ENCODE peak calls at places on chromosomes 3 and 15, in five cellular contexts. One of them, this sample, is unnamed.

GRCh38 chr15:75647370-75648155 is at the start of gene SNX33:
- DNase-seq in fibroblast of pulmonary artery: peak; percentile 92
- DNase-seq in breast epithelium: peak; percentile 75
- DNase-seq in mesothelial cell of epicardium: peak; percentile 61
- DNase-seq in lower leg skin: peak; percentile 53
- DNase-seq in this sample: peak; percentile 79

GRCh38 chr15:48397841-48398240 is 66.6 kb downstream of the DUT start:
- DNase-seq in fibroblast of pulmonary artery: peak; percentile 49
- DNase-seq in breast epithelium: no peak
- DNase-seq in mesothelial cell of epicardium: no peak
- DNase-seq in lower leg skin: no peak
- DNase-seq in this sample: no peak

GRCh38 chr3:9902372-9903237 is at the start of gene IL17RE:
- DNase-seq in fibroblast of pulmonary artery: no peak
- DNase-seq in breast epithelium: peak; percentile 63
- DNase-seq in mesothelial cell of epicardium: no peak
- DNase-seq in lower leg skin: peak; percentile 63
- DNase-seq in this sample: no peak

GRCh38 chr3:57856675-57857074 is 100.6 kb downstream of the SLMAP start:
- DNase-seq in fibroblast of pulmonary artery: peak; percentile 31
- DNase-seq in breast epithelium: no peak
- DNase-seq in mesothelial cell of epicardium: no peak
- DNase-seq in lower leg skin: no peak
- DNase-seq in this sample: no peak

GRCh38 chr3:138359549-138360271 is 11.3 kb downstream of the MRAS start:
- DNase-seq in fibroblast of pulmonary artery: no peak
- DNase-seq in breast epithelium: no peak
- DNase-seq in mesothelial cell of epicardium: no peak
- DNase-seq in lower leg skin: no peak
- DNase-seq in this sample: no peak

GRCh38 chr15:48965972-48966371 is 2.3 kb upstream of the SHC4 start:
- DNase-seq in fibroblast of pulmonary artery: peak; percentile 85
- DNase-seq in breast epithelium: no peak
- DNase-seq in mesothelial cell of epicardium: no peak
- DNase-seq in lower leg skin: no peak
- DNase-seq in this sample: peak; percentile 45

GRCh38 chr3:3693593-3693992 is 105.6 kb upstream of the LRRN1 start:
- DNase-seq in fibroblast of pulmonary artery: no peak
- DNase-seq in breast epithelium: no peak
- DNase-seq in mesothelial cell of epicardium: no peak
- DNase-seq in lower leg skin: no peak
- DNase-seq in this sample: no peak

GRCh38 chr15:46576611-46577010 is 941.8 kb downstream of the SQOR start:
- DNase-seq in fibroblast of pulmonary artery: no peak
- DNase-seq in breast epithelium: no peak
- DNase-seq in mesothelial cell of epicardium: no peak
- DNase-seq in lower leg skin: no peak
- DNase-seq in this sample: no peak

GRCh38 chr15:95609096-95609495 is 721.4 kb upstream of the NR2F2 start:
- DNase-seq in fibroblast of pulmonary artery: peak; percentile 75
- DNase-seq in breast epithelium: no peak
- DNase-seq in mesothelial cell of epicardium: no peak
- DNase-seq in lower leg skin: no peak
- DNase-seq in this sample: no peak

GRCh38 chr3:32593903-32594525 is 23.4 kb upstream of the DYNC1LI1 start:
- DNase-seq in fibroblast of pulmonary artery: peak; percentile 81
- DNase-seq in breast epithelium: no peak
- DNase-seq in mesothelial cell of epicardium: no peak
- DNase-seq in lower leg skin: no peak
- DNase-seq in this sample: no peak

GRCh38 chr3:65864357-65864904 is 174.3 kb downstream of the MAGI1 start:
- DNase-seq in fibroblast of pulmonary artery: no peak
- DNase-seq in breast epithelium: no peak
- DNase-seq in mesothelial cell of epicardium: no peak
- DNase-seq in lower leg skin: no peak
- DNase-seq in this sample: no peak

GRCh38 chr3:22859618-22860017 is 343.5 kb upstream of the UBE2E2 start:
- DNase-seq in fibroblast of pulmonary artery: no peak
- DNase-seq in breast epithelium: no peak
- DNase-seq in mesothelial cell of epicardium: no peak
- DNase-seq in lower leg skin: no peak
- DNase-seq in this sample: no peak

GRCh38 chr3:24591661-24592555 is 97.3 kb upstream of the THRB start:
- DNase-seq in fibroblast of pulmonary artery: no peak
- DNase-seq in breast epithelium: no peak
- DNase-seq in mesothelial cell of epicardium: no peak
- DNase-seq in lower leg skin: peak; percentile 37
- DNase-seq in this sample: no peak

GRCh38 chr3:59237121-59237520 is 187.3 kb upstream of the CFAP20DC start:
- DNase-seq in fibroblast of pulmonary artery: peak; percentile 3
- DNase-seq in breast epithelium: no peak
- DNase-seq in mesothelial cell of epicardium: no peak
- DNase-seq in lower leg skin: no peak
- DNase-seq in this sample: no peak

GRCh38 chr3:169945313-169945712 is 21.3 kb upstream of the SEC62 start:
- DNase-seq in fibroblast of pulmonary artery: peak; percentile 12
- DNase-seq in breast epithelium: no peak
- DNase-seq in mesothelial cell of epicardium: no peak
- DNase-seq in lower leg skin: peak; percentile 43
- DNase-seq in this sample: peak; percentile 76

GRCh38 chr15:71201471-71201870 is 86.2 kb downstream of the THSD4 start:
- DNase-seq in fibroblast of pulmonary artery: no peak
- DNase-seq in breast epithelium: no peak
- DNase-seq in mesothelial cell of epicardium: peak; percentile 33
- DNase-seq in lower leg skin: no peak
- DNase-seq in this sample: no peak

GRCh38 chr3:22621205-22621809 is 581.8 kb upstream of the UBE2E2 start:
- DNase-seq in fibroblast of pulmonary artery: no peak
- DNase-seq in breast epithelium: no peak
- DNase-seq in mesothelial cell of epicardium: no peak
- DNase-seq in lower leg skin: no peak
- DNase-seq in this sample: no peak

GRCh38 chr3:183527421-183527979 is 28.0 kb downstream of the KLHL6 start:
- DNase-seq in fibroblast of pulmonary artery: no peak
- DNase-seq in breast epithelium: no peak
- DNase-seq in mesothelial cell of epicardium: no peak
- DNase-seq in lower leg skin: no peak
- DNase-seq in this sample: peak; percentile 73

GRCh38 chr3:41118461-41119385 is 80.6 kb upstream of the CTNNB1 start:
- DNase-seq in fibroblast of pulmonary artery: no peak
- DNase-seq in breast epithelium: no peak
- DNase-seq in mesothelial cell of epicardium: no peak
- DNase-seq in lower leg skin: no peak
- DNase-seq in this sample: no peak

GRCh38 chr15:39770748-39771689 is 11.6 kb downstream of the FSIP1 start:
- DNase-seq in fibroblast of pulmonary artery: peak; percentile 61
- DNase-seq in breast epithelium: no peak
- DNase-seq in mesothelial cell of epicardium: no peak
- DNase-seq in lower leg skin: no peak
- DNase-seq in this sample: no peak

GRCh38 chr3:1269808-1270207 is 177.0 kb downstream of the CNTN6 start:
- DNase-seq in fibroblast of pulmonary artery: no peak
- DNase-seq in breast epithelium: no peak
- DNase-seq in mesothelial cell of epicardium: no peak
- DNase-seq in lower leg skin: no peak
- DNase-seq in this sample: no peak

GRCh38 chr3:156702367-156702766 is 28.0 kb downstream of the TIPARP start:
- DNase-seq in fibroblast of pulmonary artery: no peak
- DNase-seq in breast epithelium: no peak
- DNase-seq in mesothelial cell of epicardium: no peak
- DNase-seq in lower leg skin: no peak
- DNase-seq in this sample: no peak

GRCh38 chr3:5731100-5731499 is 543.6 kb downstream of the EDEM1 start:
- DNase-seq in fibroblast of pulmonary artery: no peak
- DNase-seq in breast epithelium: no peak
- DNase-seq in mesothelial cell of epicardium: no peak
- DNase-seq in lower leg skin: no peak
- DNase-seq in this sample: no peak

GRCh38 chr3:59115355-59116136 is 65.7 kb upstream of the CFAP20DC start:
- DNase-seq in fibroblast of pulmonary artery: peak; percentile 6
- DNase-seq in breast epithelium: no peak
- DNase-seq in mesothelial cell of epicardium: no peak
- DNase-seq in lower leg skin: no peak
- DNase-seq in this sample: no peak

GRCh38 chr3:16506884-16507409 is 6.6 kb downstream of the RFTN1 start:
- DNase-seq in fibroblast of pulmonary artery: no peak
- DNase-seq in breast epithelium: no peak
- DNase-seq in mesothelial cell of epicardium: no peak
- DNase-seq in lower leg skin: no peak
- DNase-seq in this sample: no peak

GRCh38 chr15:91129436-91129835 is 29.4 kb downstream of the SV2B start:
- DNase-seq in fibroblast of pulmonary artery: no peak
- DNase-seq in breast epithelium: no peak
- DNase-seq in mesothelial cell of epicardium: no peak
- DNase-seq in lower leg skin: no peak
- DNase-seq in this sample: no peak

GRCh38 chr15:67047149-67047661 is 18.2 kb upstream of the SMAD3 start:
- DNase-seq in fibroblast of pulmonary artery: no peak
- DNase-seq in breast epithelium: no peak
- DNase-seq in mesothelial cell of epicardium: no peak
- DNase-seq in lower leg skin: no peak
- DNase-seq in this sample: no peak

GRCh38 chr3:150760431-150761200 is 2.4 kb downstream of the SIAH2 start:
- DNase-seq in fibroblast of pulmonary artery: no peak
- DNase-seq in breast epithelium: no peak
- DNase-seq in mesothelial cell of epicardium: no peak
- DNase-seq in lower leg skin: no peak
- DNase-seq in this sample: peak; percentile 58

GRCh38 chr3:25266677-25267076 is 161.4 kb upstream of the RARB start:
- DNase-seq in fibroblast of pulmonary artery: no peak
- DNase-seq in breast epithelium: no peak
- DNase-seq in mesothelial cell of epicardium: no peak
- DNase-seq in lower leg skin: no peak
- DNase-seq in this sample: no peak

GRCh38 chr15:71302861-71303410 is 187.7 kb downstream of the THSD4 start:
- DNase-seq in fibroblast of pulmonary artery: no peak
- DNase-seq in breast epithelium: no peak
- DNase-seq in mesothelial cell of epicardium: no peak
- DNase-seq in lower leg skin: no peak
- DNase-seq in this sample: no peak

GRCh38 chr3:36741285-36741684 is 23.1 kb downstream of the DCLK3 start:
- DNase-seq in fibroblast of pulmonary artery: peak; percentile 4
- DNase-seq in breast epithelium: no peak
- DNase-seq in mesothelial cell of epicardium: no peak
- DNase-seq in lower leg skin: no peak
- DNase-seq in this sample: no peak
- TF ChIP-seq CTCF in fibroblast of pulmonary artery: peak; percentile 32
- TF ChIP-seq CTCF in breast epithelium: no peak
- TF ChIP-seq CTCF in mesothelial cell of epicardium: no peak
- TF ChIP-seq CTCF in lower leg skin: no peak
- TF ChIP-seq CTCF in this sample: no peak

DNA sequence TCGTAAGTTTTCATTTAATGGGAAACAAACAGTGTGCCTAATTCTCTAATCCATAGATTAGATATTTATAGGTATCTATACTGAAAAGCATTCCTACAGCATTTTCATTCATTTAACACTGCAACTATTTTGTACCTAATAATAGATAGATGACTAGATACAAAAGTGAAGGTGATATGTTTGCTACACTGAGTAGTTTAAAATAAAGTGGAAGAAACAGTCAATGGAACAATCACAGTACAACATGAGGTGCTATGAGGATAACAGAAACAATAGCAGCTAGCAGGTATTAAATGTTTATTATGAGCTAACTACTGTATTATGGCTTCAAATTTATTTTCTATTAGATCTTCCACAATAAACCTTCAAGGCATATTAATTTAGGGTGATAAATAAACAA is 31.1 kb upstream of the ANXA2 start:
- DNase-seq in fibroblast of pulmonary artery: no peak
- DNase-seq in breast epithelium: no peak
- DNase-seq in mesothelial cell of epicardium: no peak
- DNase-seq in lower leg skin: no peak
- DNase-seq in this sample: no peak
- TF ChIP-seq CTCF in fibroblast of pulmonary artery: no peak
- TF ChIP-seq CTCF in breast epithelium: no peak
- TF ChIP-seq CTCF in mesothelial cell of epicardium: no peak
- TF ChIP-seq CTCF in lower leg skin: no peak
- TF ChIP-seq CTCF in this sample: no peak

GRCh38 chr3:10993729-10994065 is 1.1 kb downstream of the SLC6A1 start:
- DNase-seq in fibroblast of pulmonary artery: no peak
- DNase-seq in breast epithelium: no peak
- DNase-seq in mesothelial cell of epicardium: no peak
- DNase-seq in lower leg skin: no peak
- DNase-seq in this sample: no peak

GRCh38 chr3:10988991-10989484 is 3.5 kb upstream of the SLC6A1 start:
- DNase-seq in fibroblast of pulmonary artery: no peak
- DNase-seq in breast epithelium: no peak
- DNase-seq in mesothelial cell of epicardium: no peak
- DNase-seq in lower leg skin: no peak
- DNase-seq in this sample: no peak

GRCh38 chr3:10994311-10994710 is 1.8 kb downstream of the SLC6A1 start:
- DNase-seq in fibroblast of pulmonary artery: no peak
- DNase-seq in breast epithelium: no peak
- DNase-seq in mesothelial cell of epicardium: no peak
- DNase-seq in lower leg skin: no peak
- DNase-seq in this sample: no peak

GRCh38 chr3:10992946-10993728 is 589 bp downstream of the SLC6A1 start:
- DNase-seq in fibroblast of pulmonary artery: no peak
- DNase-seq in breast epithelium: no peak
- DNase-seq in mesothelial cell of epicardium: no peak
- DNase-seq in lower leg skin: no peak
- DNase-seq in this sample: no peak

DNA sequence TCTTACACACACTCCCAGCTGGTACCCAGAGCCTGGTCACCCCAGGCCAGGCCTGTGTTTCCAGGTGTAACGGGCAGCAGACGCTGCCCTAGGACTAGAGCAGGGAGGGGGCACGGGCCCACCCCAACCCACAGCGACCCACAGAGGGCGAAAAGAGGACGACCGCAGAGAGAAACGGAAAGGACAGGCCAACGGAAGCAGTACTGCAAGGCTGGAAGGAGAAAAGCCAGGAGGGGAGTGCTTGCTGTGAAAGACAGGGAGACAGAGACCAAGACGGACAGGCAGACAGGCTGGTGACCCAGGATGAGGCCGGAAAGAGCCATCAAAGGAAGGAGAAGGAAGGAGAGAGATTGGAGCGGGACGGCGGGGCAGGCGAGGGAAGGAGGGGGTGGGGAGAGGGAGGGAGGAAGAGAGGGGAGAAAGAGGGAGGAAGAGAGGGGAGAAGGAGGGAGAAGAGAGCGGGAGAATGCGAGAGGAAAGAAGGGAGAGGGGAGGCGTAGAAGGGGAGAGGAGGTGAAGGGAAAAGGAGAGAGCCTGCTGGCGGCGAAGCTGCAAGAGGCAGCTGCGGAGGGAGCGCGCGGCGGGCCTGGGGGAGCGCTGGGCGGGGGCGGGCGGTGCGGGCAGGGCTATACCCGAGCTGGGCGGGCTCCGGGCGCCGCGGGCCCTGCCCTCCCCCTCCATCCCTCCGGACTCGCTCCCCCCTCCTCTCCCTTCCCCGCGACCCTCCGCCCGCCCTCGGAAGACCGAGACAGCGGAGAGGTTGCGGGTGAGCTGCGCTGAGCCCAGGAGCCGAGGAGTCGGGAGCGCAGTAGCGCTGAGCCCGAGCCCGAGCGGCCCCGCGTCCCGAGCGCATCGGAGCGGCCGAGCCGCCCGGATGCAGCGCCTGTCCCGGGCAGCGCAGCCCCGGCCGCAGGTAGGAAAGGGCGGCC is at the start of gene SLC6A1:
- DNase-seq in fibroblast of pulmonary artery: no peak
- DNase-seq in breast epithelium: no peak
- DNase-seq in mesothelial cell of epicardium: no peak
- DNase-seq in lower leg skin: no peak
- DNase-seq in this sample: no peak
- TF ChIP-seq CTCF in fibroblast of pulmonary artery: peak; percentile 6
- TF ChIP-seq CTCF in breast epithelium: no peak
- TF ChIP-seq CTCF in mesothelial cell of epicardium: no peak
- TF ChIP-seq CTCF in lower leg skin: no peak
- TF ChIP-seq CTCF in this sample: no peak

GRCh38 chr3:77324115-77324514 is 284.2 kb downstream of the ROBO2 start:
- DNase-seq in fibroblast of pulmonary artery: no peak
- DNase-seq in breast epithelium: no peak
- DNase-seq in mesothelial cell of epicardium: no peak
- DNase-seq in lower leg skin: no peak
- DNase-seq in this sample: no peak
- TF ChIP-seq CTCF in fibroblast of pulmonary artery: no peak
- TF ChIP-seq CTCF in breast epithelium: no peak
- TF ChIP-seq CTCF in mesothelial cell of epicardium: no peak
- TF ChIP-seq CTCF in lower leg skin: no peak
- TF ChIP-seq CTCF in this sample: no peak

This sample was measured in GM10248.